ENCODE peak calls at places on chromosomes 1 and 21, in eight cellular contexts. One of them, this sample, is unnamed.

GRCh38 chr1:191671236-191671635 is 487.0 kb upstream of the RGS18 start:
- DNase-seq in heart left ventricle: no peak
- DNase-seq in CD4-positive, CD25-positive, alpha-beta regulatory T cell: no peak
- DNase-seq in colonic mucosa: no peak
- DNase-seq in endodermal cell: no peak
- DNase-seq in cardiac muscle cell: no peak
- DNase-seq in left ventricle myocardium inferior: no peak
- DNase-seq in MG63: no peak
- DNase-seq in this sample: no peak

GRCh38 chr1:24914226-24915069 is 15.6 kb downstream of the RUNX3 start:
- DNase-seq in heart left ventricle: no peak
- DNase-seq in CD4-positive, CD25-positive, alpha-beta regulatory T cell: no peak
- DNase-seq in colonic mucosa: no peak
- DNase-seq in endodermal cell: no peak
- DNase-seq in cardiac muscle cell: peak; percentile 48
- DNase-seq in left ventricle myocardium inferior: no peak
- DNase-seq in MG63: no peak
- DNase-seq in this sample: no peak

GRCh38 chr1:192807968-192808587 is 761 bp upstream of the RGS2 start:
- DNase-seq in heart left ventricle: no peak
- DNase-seq in CD4-positive, CD25-positive, alpha-beta regulatory T cell: no peak
- DNase-seq in colonic mucosa: no peak
- DNase-seq in endodermal cell: no peak
- DNase-seq in cardiac muscle cell: peak; percentile 74
- DNase-seq in left ventricle myocardium inferior: no peak
- DNase-seq in MG63: no peak
- DNase-seq in this sample: no peak

GRCh38 chr1:25544243-25544764 is 898 bp downstream of the LDLRAP1 start:
- DNase-seq in heart left ventricle: no peak
- DNase-seq in CD4-positive, CD25-positive, alpha-beta regulatory T cell: no peak
- DNase-seq in colonic mucosa: no peak
- DNase-seq in endodermal cell: peak; percentile 64
- DNase-seq in cardiac muscle cell: no peak
- DNase-seq in left ventricle myocardium inferior: no peak
- DNase-seq in MG63: no peak
- DNase-seq in this sample: no peak

GRCh38 chr1:108000620-108001105 is 35.7 kb upstream of the VAV3 start:
- DNase-seq in heart left ventricle: peak; percentile 47
- DNase-seq in CD4-positive, CD25-positive, alpha-beta regulatory T cell: no peak
- DNase-seq in colonic mucosa: no peak
- DNase-seq in endodermal cell: no peak
- DNase-seq in cardiac muscle cell: peak; percentile 93
- DNase-seq in left ventricle myocardium inferior: peak; percentile 55
- DNase-seq in MG63: peak; percentile 83
- DNase-seq in this sample: no peak

GRCh38 chr1:167121375-167122120 is 27.7 kb downstream of the STYXL2 start:
- DNase-seq in heart left ventricle: peak; percentile 33
- DNase-seq in CD4-positive, CD25-positive, alpha-beta regulatory T cell: no peak
- DNase-seq in colonic mucosa: peak; percentile 85
- DNase-seq in endodermal cell: peak; percentile 86
- DNase-seq in cardiac muscle cell: peak; percentile 41
- DNase-seq in left ventricle myocardium inferior: no peak
- DNase-seq in MG63: peak; percentile 83
- DNase-seq in this sample: no peak

GRCh38 chr1:116676291-116676690 is 8.8 kb upstream of the IGSF3 start:
- DNase-seq in heart left ventricle: no peak
- DNase-seq in CD4-positive, CD25-positive, alpha-beta regulatory T cell: no peak
- DNase-seq in colonic mucosa: no peak
- DNase-seq in endodermal cell: no peak
- DNase-seq in cardiac muscle cell: no peak
- DNase-seq in left ventricle myocardium inferior: no peak
- DNase-seq in MG63: no peak
- DNase-seq in this sample: no peak

GRCh38 chr1:1545946-1546737 is 5.7 kb upstream of the TMEM240 start:
- DNase-seq in heart left ventricle: no peak
- DNase-seq in CD4-positive, CD25-positive, alpha-beta regulatory T cell: no peak
- DNase-seq in colonic mucosa: no peak
- DNase-seq in endodermal cell: no peak
- DNase-seq in cardiac muscle cell: no peak
- DNase-seq in left ventricle myocardium inferior: no peak
- DNase-seq in MG63: no peak
- DNase-seq in this sample: no peak

GRCh38 chr1:22850681-22851080 is 122.0 kb downstream of the LACTBL1 start:
- DNase-seq in heart left ventricle: peak; percentile 40
- DNase-seq in CD4-positive, CD25-positive, alpha-beta regulatory T cell: no peak
- DNase-seq in colonic mucosa: no peak
- DNase-seq in endodermal cell: no peak
- DNase-seq in cardiac muscle cell: peak; percentile 57
- DNase-seq in left ventricle myocardium inferior: peak; percentile 57
- DNase-seq in MG63: peak; percentile 56
- DNase-seq in this sample: no peak

GRCh38 chr1:119878171-119878570 is 18.1 kb downstream of the ADAM30 start:
- DNase-seq in heart left ventricle: no peak
- DNase-seq in CD4-positive, CD25-positive, alpha-beta regulatory T cell: no peak
- DNase-seq in colonic mucosa: no peak
- DNase-seq in endodermal cell: no peak
- DNase-seq in cardiac muscle cell: no peak
- DNase-seq in left ventricle myocardium inferior: no peak
- DNase-seq in MG63: no peak
- DNase-seq in this sample: no peak

GRCh38 chr1:53678507-53678906 is 60.5 kb downstream of the GLIS1 start:
- DNase-seq in heart left ventricle: peak; percentile 28
- DNase-seq in CD4-positive, CD25-positive, alpha-beta regulatory T cell: no peak
- DNase-seq in colonic mucosa: no peak
- DNase-seq in endodermal cell: no peak
- DNase-seq in cardiac muscle cell: peak; percentile 20
- DNase-seq in left ventricle myocardium inferior: peak; percentile 24
- DNase-seq in MG63: peak; percentile 58
- DNase-seq in this sample: no peak

GRCh38 chr1:101407505-101408211 is 170.8 kb downstream of the S1PR1 start:
- DNase-seq in heart left ventricle: no peak
- DNase-seq in CD4-positive, CD25-positive, alpha-beta regulatory T cell: no peak
- DNase-seq in colonic mucosa: no peak
- DNase-seq in endodermal cell: no peak
- DNase-seq in cardiac muscle cell: no peak
- DNase-seq in left ventricle myocardium inferior: no peak
- DNase-seq in MG63: no peak
- DNase-seq in this sample: no peak

GRCh38 chr1:210446479-210446878 is 117.8 kb downstream of the HHAT start:
- DNase-seq in heart left ventricle: no peak
- DNase-seq in CD4-positive, CD25-positive, alpha-beta regulatory T cell: no peak
- DNase-seq in colonic mucosa: no peak
- DNase-seq in endodermal cell: peak; percentile 61
- DNase-seq in cardiac muscle cell: no peak
- DNase-seq in left ventricle myocardium inferior: no peak
- DNase-seq in MG63: no peak
- DNase-seq in this sample: peak; percentile 23

GRCh38 chr1:175597206-175597605 is 146.2 kb downstream of the TNR start:
- DNase-seq in heart left ventricle: no peak
- DNase-seq in CD4-positive, CD25-positive, alpha-beta regulatory T cell: no peak
- DNase-seq in colonic mucosa: no peak
- DNase-seq in endodermal cell: no peak
- DNase-seq in cardiac muscle cell: no peak
- DNase-seq in left ventricle myocardium inferior: no peak
- DNase-seq in MG63: no peak
- DNase-seq in this sample: no peak

GRCh38 chr1:193241132-193241827 is 54.9 kb upstream of the B3GALT2 start:
- DNase-seq in heart left ventricle: no peak
- DNase-seq in CD4-positive, CD25-positive, alpha-beta regulatory T cell: no peak
- DNase-seq in colonic mucosa: no peak
- DNase-seq in endodermal cell: no peak
- DNase-seq in cardiac muscle cell: no peak
- DNase-seq in left ventricle myocardium inferior: no peak
- DNase-seq in MG63: no peak
- DNase-seq in this sample: no peak

GRCh38 chr1:70979879-70980278 is 67.7 kb downstream of the PTGER3 start:
- DNase-seq in heart left ventricle: no peak
- DNase-seq in CD4-positive, CD25-positive, alpha-beta regulatory T cell: no peak
- DNase-seq in colonic mucosa: no peak
- DNase-seq in endodermal cell: no peak
- DNase-seq in cardiac muscle cell: no peak
- DNase-seq in left ventricle myocardium inferior: no peak
- DNase-seq in MG63: no peak
- DNase-seq in this sample: no peak

GRCh38 chr1:62271932-62272728 is 47.1 kb downstream of the KANK4 start:
- DNase-seq in heart left ventricle: no peak
- DNase-seq in CD4-positive, CD25-positive, alpha-beta regulatory T cell: peak; percentile 3
- DNase-seq in colonic mucosa: no peak
- DNase-seq in endodermal cell: no peak
- DNase-seq in cardiac muscle cell: no peak
- DNase-seq in left ventricle myocardium inferior: no peak
- DNase-seq in MG63: no peak
- DNase-seq in this sample: peak; percentile 10

GRCh38 chr1:17101261-17101660 is 18.0 kb downstream of the PADI2 start:
- DNase-seq in heart left ventricle: no peak
- DNase-seq in CD4-positive, CD25-positive, alpha-beta regulatory T cell: no peak
- DNase-seq in colonic mucosa: no peak
- DNase-seq in endodermal cell: no peak
- DNase-seq in cardiac muscle cell: no peak
- DNase-seq in left ventricle myocardium inferior: no peak
- DNase-seq in MG63: no peak
- DNase-seq in this sample: no peak

GRCh38 chr1:177082855-177083741 is 81.4 kb downstream of the ASTN1 start:
- DNase-seq in heart left ventricle: no peak
- DNase-seq in CD4-positive, CD25-positive, alpha-beta regulatory T cell: no peak
- DNase-seq in colonic mucosa: no peak
- DNase-seq in endodermal cell: no peak
- DNase-seq in cardiac muscle cell: no peak
- DNase-seq in left ventricle myocardium inferior: no peak
- DNase-seq in MG63: no peak
- DNase-seq in this sample: no peak

GRCh38 chr1:17735791-17736190 is 19.3 kb upstream of the ACTL8 start:
- DNase-seq in heart left ventricle: no peak
- DNase-seq in CD4-positive, CD25-positive, alpha-beta regulatory T cell: no peak
- DNase-seq in colonic mucosa: no peak
- DNase-seq in endodermal cell: no peak
- DNase-seq in cardiac muscle cell: no peak
- DNase-seq in left ventricle myocardium inferior: no peak
- DNase-seq in MG63: no peak
- DNase-seq in this sample: no peak

GRCh38 chr1:234844479-234845031 is 234.6 kb upstream of the IRF2BP2 start:
- DNase-seq in heart left ventricle: no peak
- DNase-seq in CD4-positive, CD25-positive, alpha-beta regulatory T cell: no peak
- DNase-seq in colonic mucosa: no peak
- DNase-seq in endodermal cell: peak; percentile 27
- DNase-seq in cardiac muscle cell: no peak
- DNase-seq in left ventricle myocardium inferior: peak; percentile 42
- DNase-seq in MG63: no peak
- DNase-seq in this sample: no peak

GRCh38 chr1:2632561-2633361 is at the start of gene MMEL1:
- DNase-seq in heart left ventricle: no peak
- DNase-seq in CD4-positive, CD25-positive, alpha-beta regulatory T cell: no peak
- DNase-seq in colonic mucosa: peak; percentile 73
- DNase-seq in endodermal cell: peak; percentile 63
- DNase-seq in cardiac muscle cell: no peak
- DNase-seq in left ventricle myocardium inferior: no peak
- DNase-seq in MG63: no peak
- DNase-seq in this sample: no peak
- H3K9me3 ChIP-seq in heart left ventricle: peaks cover 11% of the 10 kb centered on the region
- H3K9me3 ChIP-seq in CD4-positive, CD25-positive, alpha-beta regulatory T cell: no peaks in the 10 kb centered on the region
- H3K9me3 ChIP-seq in colonic mucosa: no peaks in the 10 kb centered on the region
- H3K9me3 ChIP-seq in endodermal cell: peaks cover 20% of the 10 kb centered on the region
- H3K9me3 ChIP-seq in cardiac muscle cell: no peaks in the 10 kb centered on the region
- H3K9me3 ChIP-seq in left ventricle myocardium inferior: peaks cover 13% of the 10 kb centered on the region
- H3K9me3 ChIP-seq in MG63: no peaks in the 10 kb centered on the region
- H3K9me3 ChIP-seq in this sample: no peaks in the 10 kb centered on the region

DNA sequence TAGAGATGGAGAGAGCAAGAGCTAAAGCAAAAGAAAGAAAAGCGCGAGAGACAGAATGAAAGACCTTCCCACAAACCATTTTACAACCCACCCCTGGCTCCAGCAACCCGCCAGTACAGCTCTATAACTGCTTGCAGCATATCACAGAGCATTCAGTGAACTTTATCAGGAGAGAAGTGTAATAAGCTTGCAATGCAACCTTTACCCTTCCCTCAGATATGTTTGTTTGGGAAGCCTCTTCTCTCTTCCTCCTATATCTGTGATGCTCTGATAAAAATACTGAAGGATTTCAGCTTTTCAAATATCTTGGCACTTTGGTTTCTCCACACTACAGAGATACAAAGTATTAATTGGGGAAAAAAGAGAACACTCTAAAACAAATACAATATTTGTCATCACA is 6.9 kb downstream of the CRP start:
- DNase-seq in heart left ventricle: no peak
- DNase-seq in CD4-positive, CD25-positive, alpha-beta regulatory T cell: no peak
- DNase-seq in colonic mucosa: no peak
- DNase-seq in endodermal cell: no peak
- DNase-seq in cardiac muscle cell: peak; percentile 23
- DNase-seq in left ventricle myocardium inferior: no peak
- DNase-seq in MG63: no peak
- DNase-seq in this sample: no peak
- H3K9me3 ChIP-seq in heart left ventricle: no peaks in the 10 kb centered on the region
- H3K9me3 ChIP-seq in CD4-positive, CD25-positive, alpha-beta regulatory T cell: no peaks in the 10 kb centered on the region
- H3K9me3 ChIP-seq in colonic mucosa: no peaks in the 10 kb centered on the region
- H3K9me3 ChIP-seq in endodermal cell: no peaks in the 10 kb centered on the region
- H3K9me3 ChIP-seq in cardiac muscle cell: no peaks in the 10 kb centered on the region
- H3K9me3 ChIP-seq in left ventricle myocardium inferior: no peaks in the 10 kb centered on the region
- H3K9me3 ChIP-seq in MG63: no peaks in the 10 kb centered on the region
- H3K9me3 ChIP-seq in this sample: no peaks in the 10 kb centered on the region

DNA sequence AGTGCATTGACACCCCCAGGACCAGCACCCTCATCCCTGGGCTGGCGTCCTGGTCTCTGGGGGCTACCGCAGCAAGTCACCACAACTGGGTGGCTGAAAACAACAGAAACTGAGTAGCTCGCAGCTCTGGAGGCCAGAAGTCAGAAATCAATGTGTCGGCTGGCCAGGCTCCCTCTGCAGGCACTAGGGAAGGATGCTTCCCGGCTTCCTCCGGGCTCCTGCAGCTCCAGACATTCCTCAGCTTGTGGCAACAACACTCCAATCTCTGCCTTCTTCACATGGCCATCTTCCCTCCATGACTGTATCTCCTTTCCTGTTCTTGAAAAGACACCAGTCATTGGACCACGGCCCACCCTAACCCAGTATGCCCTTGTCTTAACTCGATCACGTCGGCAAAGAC is 224.2 kb downstream of the NPHP4 start:
- DNase-seq in heart left ventricle: no peak
- DNase-seq in CD4-positive, CD25-positive, alpha-beta regulatory T cell: no peak
- DNase-seq in colonic mucosa: no peak
- DNase-seq in endodermal cell: peak; percentile 85
- DNase-seq in cardiac muscle cell: no peak
- DNase-seq in left ventricle myocardium inferior: no peak
- DNase-seq in MG63: no peak
- DNase-seq in this sample: no peak
- H3K9me3 ChIP-seq in heart left ventricle: no peaks in the 10 kb centered on the region
- H3K9me3 ChIP-seq in CD4-positive, CD25-positive, alpha-beta regulatory T cell: peaks cover 12% of the 10 kb centered on the region
- H3K9me3 ChIP-seq in colonic mucosa: no peaks in the 10 kb centered on the region
- H3K9me3 ChIP-seq in endodermal cell: peaks cover 6% of the 10 kb centered on the region
- H3K9me3 ChIP-seq in cardiac muscle cell: no peaks in the 10 kb centered on the region
- H3K9me3 ChIP-seq in left ventricle myocardium inferior: peaks cover 4% of the 10 kb centered on the region
- H3K9me3 ChIP-seq in MG63: no peaks in the 10 kb centered on the region
- H3K9me3 ChIP-seq in this sample: no peaks in the 10 kb centered on the region

DNA sequence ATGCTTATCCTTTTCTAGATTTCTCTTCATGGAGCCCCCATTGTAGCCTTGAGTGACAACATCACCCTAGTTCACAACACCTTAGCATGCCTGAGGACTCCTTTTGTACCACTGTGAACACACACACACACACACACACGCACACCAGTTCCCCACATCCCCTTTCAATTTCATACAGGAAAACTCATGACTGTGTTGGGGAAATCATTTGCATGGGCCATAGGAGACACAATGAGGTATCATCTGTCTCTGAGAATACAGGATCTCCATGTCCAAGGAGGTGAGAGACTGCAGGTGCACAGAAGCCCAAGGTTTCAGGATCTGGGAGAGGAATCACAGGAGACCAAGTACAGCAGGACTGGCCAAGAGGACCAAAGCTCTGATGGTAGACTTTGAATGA is 119.7 kb downstream of the TPTE start:
- DNase-seq in heart left ventricle: no peak
- DNase-seq in CD4-positive, CD25-positive, alpha-beta regulatory T cell: no peak
- DNase-seq in colonic mucosa: no peak
- DNase-seq in endodermal cell: no peak
- DNase-seq in cardiac muscle cell: no peak
- DNase-seq in left ventricle myocardium inferior: no peak
- DNase-seq in MG63: no peak
- DNase-seq in this sample: no peak
- H3K9me3 ChIP-seq in heart left ventricle: peaks cover 76% of the 10 kb centered on the region
- H3K9me3 ChIP-seq in CD4-positive, CD25-positive, alpha-beta regulatory T cell: peaks cover 57% of the 10 kb centered on the region
- H3K9me3 ChIP-seq in colonic mucosa: peaks cover 8% of the 10 kb centered on the region
- H3K9me3 ChIP-seq in endodermal cell: peaks cover 86% of the 10 kb centered on the region
- H3K9me3 ChIP-seq in cardiac muscle cell: peaks cover 10% of the 10 kb centered on the region
- H3K9me3 ChIP-seq in left ventricle myocardium inferior: peaks cover 75% of the 10 kb centered on the region
- H3K9me3 ChIP-seq in MG63: peaks cover 2% of the 10 kb centered on the region
- H3K9me3 ChIP-seq in this sample: peaks cover 6% of the 10 kb centered on the region

This sample was measured in T-helper 17 cell.